ENCODE peak calls at places on chromosome 14, in seven cellular contexts. One of them, this sample, is unnamed.

GRCh38 chr14:72818998-72819397 is 74.9 kb downstream of the DPF3 start:
- DNase-seq in pancreas: no peak
- DNase-seq in hepatocyte: no peak
- DNase-seq in cardiac muscle cell: no peak
- DNase-seq in sigmoid colon: no peak
- DNase-seq in CD4-positive, alpha-beta T cell: no peak
- DNase-seq in tibial artery: no peak
- DNase-seq in this sample: no peak

GRCh38 chr14:57845802-57846531 is 19.9 kb downstream of the SLC35F4 start:
- DNase-seq in pancreas: no peak
- DNase-seq in hepatocyte: no peak
- DNase-seq in cardiac muscle cell: no peak
- DNase-seq in sigmoid colon: no peak
- DNase-seq in CD4-positive, alpha-beta T cell: no peak
- DNase-seq in tibial artery: no peak
- DNase-seq in this sample: no peak

GRCh38 chr14:105173901-105174894 is 5.6 kb upstream of the JAG2 start:
- DNase-seq in pancreas: no peak
- DNase-seq in hepatocyte: no peak
- DNase-seq in cardiac muscle cell: no peak
- DNase-seq in sigmoid colon: no peak
- DNase-seq in CD4-positive, alpha-beta T cell: no peak
- DNase-seq in tibial artery: no peak
- DNase-seq in this sample: no peak

GRCh38 chr14:53295985-53296582 is 143.0 kb upstream of the DDHD1 start:
- DNase-seq in pancreas: no peak
- DNase-seq in hepatocyte: peak
- DNase-seq in cardiac muscle cell: peak
- DNase-seq in sigmoid colon: no peak
- DNase-seq in CD4-positive, alpha-beta T cell: peak
- DNase-seq in tibial artery: no peak
- DNase-seq in this sample: peak

GRCh38 chr14:76015191-76015590 is 29.6 kb downstream of the IFT43 start:
- DNase-seq in pancreas: no peak
- DNase-seq in hepatocyte: no peak
- DNase-seq in cardiac muscle cell: no peak
- DNase-seq in sigmoid colon: no peak
- DNase-seq in CD4-positive, alpha-beta T cell: no peak
- DNase-seq in tibial artery: no peak
- DNase-seq in this sample: no peak

GRCh38 chr14:101727611-101728010 is 33.9 kb upstream of the PPP2R5C start:
- DNase-seq in pancreas: no peak
- DNase-seq in hepatocyte: no peak
- DNase-seq in cardiac muscle cell: no peak
- DNase-seq in sigmoid colon: no peak
- DNase-seq in CD4-positive, alpha-beta T cell: no peak
- DNase-seq in tibial artery: no peak
- DNase-seq in this sample: no peak

GRCh38 chr14:38070213-38070612 is 137.5 kb upstream of the SSTR1 start:
- DNase-seq in pancreas: no peak
- DNase-seq in hepatocyte: no peak
- DNase-seq in cardiac muscle cell: no peak
- DNase-seq in sigmoid colon: no peak
- DNase-seq in CD4-positive, alpha-beta T cell: no peak
- DNase-seq in tibial artery: no peak
- DNase-seq in this sample: no peak

GRCh38 chr14:78902010-78902623 is 731.9 kb downstream of the NRXN3 start:
- DNase-seq in pancreas: peak
- DNase-seq in hepatocyte: peak
- DNase-seq in cardiac muscle cell: peak
- DNase-seq in sigmoid colon: no peak
- DNase-seq in CD4-positive, alpha-beta T cell: no peak
- DNase-seq in tibial artery: no peak
- DNase-seq in this sample: peak

GRCh38 chr14:89681086-89682018 is 264.3 kb upstream of the FOXN3 start:
- DNase-seq in pancreas: no peak
- DNase-seq in hepatocyte: no peak
- DNase-seq in cardiac muscle cell: no peak
- DNase-seq in sigmoid colon: no peak
- DNase-seq in CD4-positive, alpha-beta T cell: no peak
- DNase-seq in tibial artery: no peak
- DNase-seq in this sample: no peak

GRCh38 chr14:28142400-28143015 is 624.1 kb upstream of the FOXG1 start:
- DNase-seq in pancreas: no peak
- DNase-seq in hepatocyte: peak
- DNase-seq in cardiac muscle cell: peak
- DNase-seq in sigmoid colon: no peak
- DNase-seq in CD4-positive, alpha-beta T cell: no peak
- DNase-seq in tibial artery: no peak
- DNase-seq in this sample: peak

GRCh38 chr14:22319526-22320352 is 269.3 kb downstream of the DAD1 start:
- DNase-seq in pancreas: peak
- DNase-seq in hepatocyte: peak
- DNase-seq in cardiac muscle cell: peak
- DNase-seq in sigmoid colon: peak
- DNase-seq in CD4-positive, alpha-beta T cell: no peak
- DNase-seq in tibial artery: peak
- DNase-seq in this sample: peak

GRCh38 chr14:54686871-54687749 is 120.2 kb downstream of the SAMD4A start:
- DNase-seq in pancreas: no peak
- DNase-seq in hepatocyte: no peak
- DNase-seq in cardiac muscle cell: peak
- DNase-seq in sigmoid colon: no peak
- DNase-seq in CD4-positive, alpha-beta T cell: no peak
- DNase-seq in tibial artery: no peak
- DNase-seq in this sample: no peak
- H3K27ac ChIP-seq in pancreas: no peak
- H3K27ac ChIP-seq in hepatocyte: no peak
- H3K27ac ChIP-seq in cardiac muscle cell: no peak
- H3K27ac ChIP-seq in sigmoid colon: peak
- H3K27ac ChIP-seq in CD4-positive, alpha-beta T cell: no peak
- H3K27ac ChIP-seq in tibial artery: peak
- H3K27ac ChIP-seq in this sample: no peak

DNA sequence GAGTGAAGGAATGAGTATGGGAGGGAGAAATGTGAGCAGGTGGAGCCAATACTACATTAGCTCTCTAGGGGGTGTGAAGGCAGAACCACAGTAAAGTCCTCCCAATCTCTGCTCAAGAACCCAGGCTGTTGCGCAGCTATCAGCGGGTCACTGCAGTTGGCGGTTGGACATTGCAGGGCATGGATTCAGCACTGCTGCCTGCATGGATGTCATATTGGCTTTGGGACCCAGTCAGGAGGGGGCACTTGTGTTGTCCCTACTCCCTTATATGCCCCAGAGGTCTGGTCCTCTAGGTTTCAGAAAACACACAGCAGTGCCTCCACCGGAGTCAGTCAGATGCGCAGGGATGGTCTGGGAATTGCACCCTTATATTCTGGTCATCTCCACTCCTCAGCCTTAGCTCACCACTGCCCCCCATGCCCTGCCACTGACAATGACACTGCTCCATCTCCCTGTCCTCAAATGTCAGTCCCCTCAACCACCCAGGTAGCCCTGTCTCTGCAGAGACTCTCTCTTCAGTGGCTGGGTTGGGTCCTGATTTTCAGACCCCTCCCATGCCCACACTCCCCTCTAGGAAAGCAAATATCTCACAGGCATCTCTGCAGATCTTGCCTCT is 9.6 kb downstream of the ZDHHC22 start:
- DNase-seq in pancreas: no peak
- DNase-seq in hepatocyte: no peak
- DNase-seq in cardiac muscle cell: no peak
- DNase-seq in sigmoid colon: no peak
- DNase-seq in CD4-positive, alpha-beta T cell: no peak
- DNase-seq in tibial artery: no peak
- DNase-seq in this sample: no peak
- TF ChIP-seq CTCF in pancreas: no peak
- TF ChIP-seq CTCF in hepatocyte: no peak
- TF ChIP-seq CTCF in cardiac muscle cell: no peak
- TF ChIP-seq CTCF in sigmoid colon: no peak
- TF ChIP-seq CTCF in CD4-positive, alpha-beta T cell: no peak
- TF ChIP-seq CTCF in tibial artery: no peak
- TF ChIP-seq CTCF in this sample: peak

DNA sequence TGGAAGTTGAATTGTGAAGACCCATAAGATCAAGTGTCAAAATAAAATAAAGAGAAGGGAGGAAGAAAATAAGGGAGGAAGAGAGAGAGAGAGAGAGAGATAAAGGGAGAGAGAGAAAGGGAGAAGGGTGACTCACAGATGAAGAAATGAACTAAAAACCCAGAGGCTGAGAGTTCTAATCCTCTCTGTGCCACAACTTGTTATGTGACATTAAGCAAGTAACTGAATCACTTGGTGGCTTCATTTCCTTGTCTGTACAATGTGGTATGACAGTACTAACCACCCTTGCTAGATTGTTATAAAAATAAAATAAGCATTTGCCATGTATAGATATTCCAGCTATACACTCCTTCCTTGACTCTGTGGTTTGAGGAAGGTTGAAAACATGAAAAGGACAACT is 189.0 kb upstream of the FRMD6 start:
- DNase-seq in pancreas: no peak
- DNase-seq in hepatocyte: no peak
- DNase-seq in cardiac muscle cell: no peak
- DNase-seq in sigmoid colon: no peak
- DNase-seq in CD4-positive, alpha-beta T cell: no peak
- DNase-seq in tibial artery: no peak
- DNase-seq in this sample: no peak
- H3K27ac ChIP-seq in pancreas: no peak
- H3K27ac ChIP-seq in hepatocyte: no peak
- H3K27ac ChIP-seq in cardiac muscle cell: no peak
- H3K27ac ChIP-seq in sigmoid colon: no peak
- H3K27ac ChIP-seq in CD4-positive, alpha-beta T cell: no peak
- H3K27ac ChIP-seq in tibial artery: no peak
- H3K27ac ChIP-seq in this sample: no peak

GRCh38 chr14:36525746-36526099 is 5.7 kb upstream of the NKX2-1 start:
- DNase-seq in pancreas: no peak
- DNase-seq in hepatocyte: no peak
- DNase-seq in cardiac muscle cell: no peak
- DNase-seq in sigmoid colon: no peak
- DNase-seq in CD4-positive, alpha-beta T cell: no peak
- DNase-seq in tibial artery: no peak
- DNase-seq in this sample: no peak
- TF ChIP-seq CTCF in pancreas: no peak
- TF ChIP-seq CTCF in hepatocyte: no peak
- TF ChIP-seq CTCF in cardiac muscle cell: no peak
- TF ChIP-seq CTCF in sigmoid colon: no peak
- TF ChIP-seq CTCF in CD4-positive, alpha-beta T cell: no peak
- TF ChIP-seq CTCF in tibial artery: no peak
- TF ChIP-seq CTCF in this sample: no peak

GRCh38 chr14:87996276-87996592 is 3.3 kb upstream of the GALC start:
- DNase-seq in pancreas: no peak
- DNase-seq in hepatocyte: no peak
- DNase-seq in cardiac muscle cell: no peak
- DNase-seq in sigmoid colon: no peak
- DNase-seq in CD4-positive, alpha-beta T cell: no peak
- DNase-seq in tibial artery: no peak
- DNase-seq in this sample: no peak
- H3K27ac ChIP-seq in pancreas: no peak
- H3K27ac ChIP-seq in hepatocyte: peak
- H3K27ac ChIP-seq in cardiac muscle cell: peak
- H3K27ac ChIP-seq in sigmoid colon: no peak
- H3K27ac ChIP-seq in CD4-positive, alpha-beta T cell: no peak
- H3K27ac ChIP-seq in tibial artery: no peak
- H3K27ac ChIP-seq in this sample: no peak

This sample was measured in neural progenitor cell.